ENCODE peak calls at places on chromosomes 1 and 21, in six cellular contexts. Z is HepG2, X is K562, D is A549, O is endothelial cell of umbilical vein, K is GM12878. N is an unnamed sample.

GRCh38 chr1:160659566-160659965 is 12.7 kb upstream of the SLAMF1 start:
- DNase-seq in Z (no peak), X (no peak), D (no peak), O (no peak), K (no peak), N (no peak)

GRCh38 chr1:209106237-209106741 is 477.2 kb upstream of the CAMK1G start:
- DNase-seq in Z (no peak), X (no peak), D (peak), O (no peak), K (no peak), N (no peak)

GRCh38 chr1:204578867-204579664 is 62.9 kb downstream of the MDM4 start:
- DNase-seq in Z (no peak), X (no peak), D (no peak), O (no peak), K (peak), N (peak)

GRCh38 chr1:200861937-200862647 is 10.7 kb upstream of the GPR25 start:
- DNase-seq in Z (no peak), X (no peak), D (no peak), O (no peak), K (no peak), N (peak)

GRCh38 chr1:99139876-99140275 is 124.4 kb upstream of the PLPPR4 start:
- DNase-seq in Z (no peak), X (no peak), D (no peak), O (no peak), K (no peak), N (no peak)

GRCh38 chr1:94526152-94526551 is 15.4 kb downstream of the F3 start:
- DNase-seq in Z (no peak), X (no peak), D (no peak), O (no peak), K (no peak), N (no peak)

GRCh38 chr1:197222780-197223179 is 45.3 kb upstream of the CRB1 start:
- DNase-seq in Z (no peak), X (no peak), D (no peak), O (no peak), K (no peak), N (no peak)

GRCh38 chr1:226772456-226773139 is 33.5 kb upstream of the ITPKB start:
- DNase-seq in Z (no peak), X (no peak), D (no peak), O (no peak), K (peak), N (peak)

GRCh38 chr21:33858672-33859372 is 56.8 kb downstream of the ATP5PO start:
- DNase-seq in Z (no peak), X (no peak), D (no peak), O (no peak), K (no peak), N (no peak)

GRCh38 chr1:16248603-16249534 is 11.9 kb upstream of the CPLANE2 start:
- DNase-seq in Z (no peak), X (peak), D (no peak), O (peak), K (peak), N (no peak)

GRCh38 chr1:56995414-56996100 is 29.7 kb upstream of the C8B start:
- DNase-seq in Z (no peak), X (no peak), D (no peak), O (no peak), K (no peak), N (no peak)

GRCh38 chr21:45404726-45405270 is at the start of gene COL18A1:
- DNase-seq in Z (no peak), X (peak), D (peak), O (peak), K (no peak), N (peak)

GRCh38 chr1:22760453-22760852 is 49.8 kb downstream of the EPHB2 start:
- DNase-seq in Z (no peak), X (no peak), D (no peak), O (no peak), K (no peak), N (no peak)

GRCh38 chr1:186878356-186878755 is 49.6 kb downstream of the PLA2G4A start:
- DNase-seq in Z (no peak), X (no peak), D (no peak), O (no peak), K (no peak), N (no peak)

GRCh38 chr1:1573843-1574720 is 581 bp downstream of the SSU72 start:
- DNase-seq in Z (peak), X (peak), D (peak), O (peak), K (no peak), N (peak)

GRCh38 chr1:102262994-102263393 is 266.3 kb upstream of the OLFM3 start:
- DNase-seq in Z (no peak), X (no peak), D (no peak), O (no peak), K (no peak), N (peak)

GRCh38 chr21:42135386-42136040 is 64.4 kb downstream of the UMODL1 start:
- DNase-seq in Z (no peak), X (no peak), D (no peak), O (no peak), K (no peak), N (no peak)

GRCh38 chr1:212074313-212074712 is 38.8 kb downstream of the DTL start:
- DNase-seq in Z (no peak), X (no peak), D (no peak), O (no peak), K (no peak), N (no peak)

GRCh38 chr1:212072047-212072446 is 36.5 kb downstream of the DTL start:
- DNase-seq in Z (no peak), X (no peak), D (no peak), O (no peak), K (no peak), N (no peak)

GRCh38 chr1:212067790-212068189 is 32.2 kb downstream of the DTL start:
- DNase-seq in Z (no peak), X (no peak), D (no peak), O (peak), K (no peak), N (no peak)

GRCh38 chr1:212073490-212073889 is 37.9 kb downstream of the DTL start:
- DNase-seq in Z (no peak), X (no peak), D (no peak), O (no peak), K (no peak), N (no peak)

DNA sequence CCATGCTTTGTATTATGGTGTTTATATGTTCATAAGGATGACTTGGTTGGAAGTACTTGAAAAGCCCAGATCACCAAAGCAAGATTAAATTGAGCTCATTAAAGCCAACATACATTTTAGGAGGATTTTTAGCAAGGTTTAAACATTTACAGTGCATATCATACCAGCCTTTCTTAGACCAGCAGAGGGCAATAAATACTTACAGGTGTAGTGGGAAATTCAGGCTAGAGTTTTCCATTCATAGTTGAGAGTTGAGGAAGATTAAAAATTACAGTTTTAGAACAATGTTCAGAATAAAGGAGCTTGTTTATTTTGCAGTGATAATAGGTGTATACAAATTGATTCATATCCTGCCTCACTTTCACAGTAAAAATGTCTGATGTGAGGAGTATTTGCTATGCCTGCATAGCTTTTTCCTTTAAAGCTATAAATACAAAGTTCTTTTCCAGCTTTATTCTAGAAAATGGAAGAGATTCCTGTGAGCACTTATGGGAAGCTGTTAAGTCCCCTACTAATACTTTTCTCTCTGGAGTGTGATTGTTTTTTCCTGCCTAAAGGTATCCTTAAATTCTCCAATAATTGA is 35.3 kb downstream of the DTL start:
- DNase-seq in Z (peak), X (peak), D (peak), O (peak), K (no peak), N (peak)
- TF ChIP-seq MYC in Z (no peak), X (no peak), D (no peak), O (no peak), K (no peak), N (no peak)

DNA sequence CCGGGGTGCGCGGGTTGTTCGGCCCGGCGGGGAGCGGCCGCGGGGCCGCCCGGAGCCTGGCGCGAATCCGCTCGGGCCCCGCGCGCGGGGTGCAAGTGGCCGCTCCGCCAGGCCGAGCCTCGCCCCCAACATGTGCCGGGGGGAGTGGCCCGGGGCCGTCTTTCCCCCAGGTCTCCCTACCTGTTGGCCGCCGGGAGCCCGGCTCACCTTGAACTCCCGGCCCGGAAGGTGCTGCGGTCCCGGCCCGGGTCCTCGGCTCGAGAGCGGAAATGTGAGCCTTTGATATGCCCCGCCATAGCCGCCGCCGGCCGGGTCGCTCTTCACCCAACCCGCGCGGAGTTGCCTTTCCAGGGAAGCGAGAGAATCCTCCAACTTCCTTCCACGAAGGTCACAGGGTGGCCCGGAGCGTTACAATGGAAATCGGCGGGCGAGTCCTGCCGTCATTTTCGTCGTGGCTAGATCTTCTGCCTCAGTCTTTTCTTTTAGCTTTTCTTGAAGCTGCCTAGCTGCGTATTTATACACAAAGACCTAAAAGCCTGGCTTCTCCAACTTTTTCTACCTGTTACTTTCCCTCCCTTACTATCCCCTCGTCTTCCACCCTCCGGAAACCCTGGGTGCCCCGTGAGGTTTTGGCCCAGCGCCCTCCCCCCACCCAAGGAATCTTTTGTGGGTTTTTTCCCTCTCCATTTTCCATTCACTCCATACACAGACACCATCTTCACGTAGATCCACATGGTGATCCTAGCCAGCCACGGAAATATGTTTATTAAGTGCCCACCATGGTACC is 856 bp downstream of the PTGFRN start:
- DNase-seq in Z (peak), X (peak), D (no peak), O (peak), K (no peak), N (peak)
- TF ChIP-seq MYC in Z (no peak), X (no peak), D (no peak), O (no peak), K (no peak), N (no peak)

DNA sequence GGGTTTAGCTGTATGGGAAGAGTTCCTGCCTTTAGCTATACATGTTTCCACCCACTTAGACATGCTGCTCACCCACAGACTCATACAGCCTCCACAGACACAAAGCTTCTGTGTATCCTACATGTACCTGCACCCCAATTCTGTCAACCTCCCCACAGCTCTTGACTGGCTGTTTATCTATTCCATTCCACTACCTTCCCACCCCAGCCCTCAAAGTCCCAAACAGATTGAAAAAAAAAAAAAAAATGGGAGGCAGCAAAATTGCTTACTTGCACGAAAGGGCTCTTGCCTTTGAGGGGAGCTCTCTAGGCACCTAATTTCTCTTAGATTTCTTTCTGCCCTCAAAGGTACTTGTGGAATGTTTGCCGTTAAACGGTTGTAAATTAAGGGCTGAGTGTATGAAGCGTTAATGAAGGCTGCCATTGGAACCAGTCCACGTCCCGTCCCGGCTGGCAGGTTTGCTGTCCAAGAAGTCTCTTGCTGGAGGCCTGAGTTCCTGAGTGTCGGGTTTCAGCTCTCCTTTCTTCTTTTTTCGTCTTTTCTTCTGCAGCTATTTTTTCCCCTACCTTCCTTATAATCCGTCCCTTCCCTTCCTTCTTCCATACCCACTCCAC is 43.6 kb downstream of the PBX1 start:
- DNase-seq in Z (no peak), X (no peak), D (no peak), O (peak), K (no peak), N (no peak)
- TF ChIP-seq MYC in Z (no peak), X (no peak), D (no peak), O (no peak), K (no peak), N (no peak)

GRCh38 chr1:189269011-189269410 is 1208.7 kb downstream of the BRINP3 start:
- DNase-seq in Z (no peak), X (no peak), D (peak), O (no peak), K (no peak), N (peak)
- TF ChIP-seq MYC in Z (no peak), X (no peak), D (no peak), O (no peak), K (no peak), N (no peak)

GRCh38 chr1:54310439-54311328 is 95.5 kb downstream of the SSBP3 start:
- DNase-seq in Z (peak), X (peak), D (peak), O (peak), K (no peak), N (peak)
- TF ChIP-seq MYC in Z (no peak), X (no peak), D (no peak), O (no peak), K (no peak), N (no peak)

DNA sequence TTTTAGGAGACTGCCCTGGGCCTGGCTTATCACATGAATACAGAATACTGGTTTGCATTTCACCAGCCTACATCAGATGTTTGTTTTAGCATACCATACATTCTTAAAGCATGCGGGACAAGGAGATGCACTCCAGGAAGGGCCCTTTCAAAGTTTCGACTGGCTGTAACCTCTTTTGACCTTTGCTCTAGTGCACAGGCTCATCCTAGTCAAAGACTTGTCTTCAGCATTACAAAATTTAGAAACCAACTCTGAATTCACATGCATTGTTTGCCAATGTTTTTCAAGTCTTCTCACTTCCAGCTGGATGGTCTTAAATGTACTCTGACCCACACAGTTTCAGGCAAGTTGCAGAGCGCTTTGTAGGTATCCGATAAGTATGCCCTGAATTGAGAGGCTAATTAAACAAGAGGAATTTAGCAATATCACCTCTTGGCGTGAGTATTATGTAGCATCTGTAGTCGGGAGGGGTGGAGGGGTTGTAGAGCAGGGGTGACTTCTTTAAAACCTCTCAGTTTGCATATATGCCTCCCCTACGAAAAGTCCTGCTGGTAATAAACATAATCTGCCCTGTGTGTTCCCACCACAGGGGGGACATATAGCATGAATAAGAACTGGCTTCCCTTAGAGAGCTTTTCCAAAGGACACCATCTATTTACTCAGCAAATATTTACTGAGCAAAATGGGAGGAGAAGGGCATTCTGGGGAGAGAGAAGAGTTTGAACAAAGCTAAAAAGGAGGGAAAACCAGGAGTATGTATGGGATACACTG is 24.4 kb upstream of the AHCYL1 start:
- DNase-seq in Z (peak), X (no peak), D (peak), O (no peak), K (no peak), N (no peak)
- TF ChIP-seq MYC in Z (no peak), X (no peak), D (no peak), O (no peak), K (no peak), N (no peak)

GRCh38 chr1:110207831-110208230 is 2.3 kb upstream of the KCNC4 start:
- DNase-seq in Z (peak), X (peak), D (peak), O (peak), K (no peak), N (peak)
- TF ChIP-seq MYC in Z (no peak), X (no peak), D (no peak), O (no peak), K (no peak), N (no peak)

DNA sequence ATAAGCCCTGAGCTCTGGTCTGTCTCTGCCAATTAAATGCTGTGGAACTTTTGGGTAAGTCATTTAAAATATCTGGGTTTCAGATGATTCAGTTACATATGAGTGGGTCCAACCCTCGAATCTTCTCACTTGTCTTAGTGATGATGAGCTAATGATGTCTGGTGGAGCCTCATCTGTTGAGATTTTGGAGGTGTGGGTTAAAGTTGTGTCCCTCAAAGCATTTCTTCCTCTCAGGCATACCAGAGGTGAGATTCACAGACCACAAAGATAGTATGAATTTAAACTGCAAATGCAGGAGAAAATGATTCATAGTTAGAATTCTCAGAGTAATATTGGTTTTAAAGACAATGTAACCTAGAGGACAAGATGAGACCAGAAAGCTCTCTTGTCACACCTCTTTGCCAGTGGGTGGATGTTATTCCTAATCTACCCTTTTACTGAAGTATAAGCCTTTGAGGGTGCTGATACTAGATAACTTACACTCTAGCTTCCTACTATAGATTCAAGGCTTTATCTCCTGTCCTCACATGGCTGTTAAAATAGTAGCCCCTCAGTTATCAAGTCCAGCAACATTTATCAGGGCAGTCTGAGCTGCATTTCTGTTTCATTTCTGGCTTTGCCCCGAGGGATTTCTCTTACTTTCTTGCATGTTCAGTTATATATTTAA is 90.7 kb downstream of the MT1HL1 start:
- DNase-seq in Z (no peak), X (peak), D (no peak), O (no peak), K (no peak), N (no peak)
- TF ChIP-seq MYC in Z (no peak), X (no peak), D (no peak), O (no peak), K (no peak), N (no peak)

GRCh38 chr1:207753611-207754010 is 1.8 kb downstream of the CD46 start:
- DNase-seq in Z (no peak), X (no peak), D (no peak), O (no peak), K (no peak), N (no peak)
- TF ChIP-seq MYC in Z (no peak), X (no peak), D (no peak), O (no peak), K (no peak), N (no peak)